ENCODE peak calls at places on chromosomes 2 and 18, in eight cellular contexts. One of them, this sample, is unnamed.

GRCh38 chr2:22215517-22215916 is 1091.7 kb downstream of the TDRD15 start:
- DNase-seq in left ventricle myocardium inferior: no peak
- DNase-seq in RWPE1: no peak
- DNase-seq in AG04449: no peak
- DNase-seq in SK-N-SH: no peak
- DNase-seq in neural crest cell: no peak
- DNase-seq in ascending aorta: no peak
- DNase-seq in progenitor cell of endocrine pancreas: no peak
- DNase-seq in this sample: no peak

GRCh38 chr2:108611021-108611420 is 76.8 kb downstream of the LIMS1 start:
- DNase-seq in SK-N-SH: no peak
- DNase-seq in left ventricle myocardium inferior: no peak
- DNase-seq in neural crest cell: no peak
- DNase-seq in progenitor cell of endocrine pancreas: no peak
- DNase-seq in AG04449: no peak
- DNase-seq in RWPE1: no peak
- DNase-seq in ascending aorta: no peak
- DNase-seq in this sample: no peak

GRCh38 chr2:236240228-236240990 is 23.8 kb downstream of the ASB18 start:
- DNase-seq in left ventricle myocardium inferior: peak; percentile 70
- DNase-seq in SK-N-SH: no peak
- DNase-seq in neural crest cell: no peak
- DNase-seq in RWPE1: no peak
- DNase-seq in ascending aorta: no peak
- DNase-seq in progenitor cell of endocrine pancreas: no peak
- DNase-seq in AG04449: no peak
- DNase-seq in this sample: no peak

GRCh38 chr2:28395334-28396061 is 2.8 kb downstream of the FOSL2 start:
- DNase-seq in RWPE1: peak; percentile 28
- DNase-seq in AG04449: no peak
- DNase-seq in left ventricle myocardium inferior: peak; percentile 46
- DNase-seq in progenitor cell of endocrine pancreas: no peak
- DNase-seq in neural crest cell: no peak
- DNase-seq in SK-N-SH: no peak
- DNase-seq in ascending aorta: peak; percentile 86
- DNase-seq in this sample: no peak

GRCh38 chr18:71808576-71808975 is 735.6 kb downstream of the CBLN2 start:
- DNase-seq in SK-N-SH: no peak
- DNase-seq in ascending aorta: no peak
- DNase-seq in neural crest cell: no peak
- DNase-seq in AG04449: no peak
- DNase-seq in progenitor cell of endocrine pancreas: no peak
- DNase-seq in RWPE1: no peak
- DNase-seq in left ventricle myocardium inferior: no peak
- DNase-seq in this sample: no peak

GRCh38 chr2:231017250-231017636 is 20.1 kb upstream of the C2orf72 start:
- DNase-seq in SK-N-SH: no peak
- DNase-seq in left ventricle myocardium inferior: no peak
- DNase-seq in neural crest cell: no peak
- DNase-seq in AG04449: no peak
- DNase-seq in progenitor cell of endocrine pancreas: no peak
- DNase-seq in ascending aorta: no peak
- DNase-seq in RWPE1: no peak
- DNase-seq in this sample: no peak

GRCh38 chr18:25275414-25276001 is 76.5 kb downstream of the ZNF521 start:
- DNase-seq in AG04449: no peak
- DNase-seq in progenitor cell of endocrine pancreas: no peak
- DNase-seq in left ventricle myocardium inferior: no peak
- DNase-seq in neural crest cell: no peak
- DNase-seq in RWPE1: no peak
- DNase-seq in SK-N-SH: no peak
- DNase-seq in ascending aorta: no peak
- DNase-seq in this sample: peak; percentile 50

GRCh38 chr2:46821600-46821999 is 94.0 kb downstream of the MCFD2 start:
- DNase-seq in ascending aorta: peak; percentile 53
- DNase-seq in SK-N-SH: no peak
- DNase-seq in AG04449: no peak
- DNase-seq in progenitor cell of endocrine pancreas: no peak
- DNase-seq in neural crest cell: no peak
- DNase-seq in RWPE1: no peak
- DNase-seq in left ventricle myocardium inferior: no peak
- DNase-seq in this sample: no peak

GRCh38 chr2:26721267-26722032 is 28.9 kb downstream of the KCNK3 start:
- DNase-seq in RWPE1: no peak
- DNase-seq in left ventricle myocardium inferior: no peak
- DNase-seq in neural crest cell: no peak
- DNase-seq in SK-N-SH: no peak
- DNase-seq in progenitor cell of endocrine pancreas: no peak
- DNase-seq in AG04449: no peak
- DNase-seq in ascending aorta: no peak
- DNase-seq in this sample: no peak

GRCh38 chr2:228303960-228304359 is 122.5 kb upstream of the SPHKAP start:
- DNase-seq in SK-N-SH: no peak
- DNase-seq in ascending aorta: no peak
- DNase-seq in left ventricle myocardium inferior: no peak
- DNase-seq in neural crest cell: no peak
- DNase-seq in AG04449: no peak
- DNase-seq in RWPE1: no peak
- DNase-seq in progenitor cell of endocrine pancreas: no peak
- DNase-seq in this sample: no peak

GRCh38 chr2:25168256-25169072 is at the start of gene POMC:
- DNase-seq in ascending aorta: no peak
- DNase-seq in left ventricle myocardium inferior: no peak
- DNase-seq in SK-N-SH: peak; percentile 82
- DNase-seq in AG04449: no peak
- DNase-seq in neural crest cell: peak; percentile 29
- DNase-seq in RWPE1: peak; percentile 7
- DNase-seq in progenitor cell of endocrine pancreas: peak; percentile 41
- DNase-seq in this sample: peak; percentile 66

GRCh38 chr2:44038277-44038676 is 42.5 kb upstream of the LRPPRC start:
- DNase-seq in left ventricle myocardium inferior: no peak
- DNase-seq in ascending aorta: no peak
- DNase-seq in neural crest cell: no peak
- DNase-seq in progenitor cell of endocrine pancreas: no peak
- DNase-seq in SK-N-SH: no peak
- DNase-seq in RWPE1: no peak
- DNase-seq in AG04449: no peak
- DNase-seq in this sample: no peak

GRCh38 chr2:71831208-71831577 is 316.5 kb downstream of the CYP26B1 start:
- DNase-seq in left ventricle myocardium inferior: peak; percentile 61
- DNase-seq in RWPE1: no peak
- DNase-seq in AG04449: peak; percentile 90
- DNase-seq in neural crest cell: no peak
- DNase-seq in progenitor cell of endocrine pancreas: no peak
- DNase-seq in ascending aorta: peak; percentile 92
- DNase-seq in SK-N-SH: no peak
- DNase-seq in this sample: no peak

GRCh38 chr2:6922201-6922656 is 5.0 kb downstream of the RNF144A start:
- DNase-seq in RWPE1: peak; percentile 42
- DNase-seq in ascending aorta: no peak
- DNase-seq in neural crest cell: no peak
- DNase-seq in SK-N-SH: peak; percentile 47
- DNase-seq in progenitor cell of endocrine pancreas: no peak
- DNase-seq in left ventricle myocardium inferior: no peak
- DNase-seq in AG04449: no peak
- DNase-seq in this sample: no peak

DNA sequence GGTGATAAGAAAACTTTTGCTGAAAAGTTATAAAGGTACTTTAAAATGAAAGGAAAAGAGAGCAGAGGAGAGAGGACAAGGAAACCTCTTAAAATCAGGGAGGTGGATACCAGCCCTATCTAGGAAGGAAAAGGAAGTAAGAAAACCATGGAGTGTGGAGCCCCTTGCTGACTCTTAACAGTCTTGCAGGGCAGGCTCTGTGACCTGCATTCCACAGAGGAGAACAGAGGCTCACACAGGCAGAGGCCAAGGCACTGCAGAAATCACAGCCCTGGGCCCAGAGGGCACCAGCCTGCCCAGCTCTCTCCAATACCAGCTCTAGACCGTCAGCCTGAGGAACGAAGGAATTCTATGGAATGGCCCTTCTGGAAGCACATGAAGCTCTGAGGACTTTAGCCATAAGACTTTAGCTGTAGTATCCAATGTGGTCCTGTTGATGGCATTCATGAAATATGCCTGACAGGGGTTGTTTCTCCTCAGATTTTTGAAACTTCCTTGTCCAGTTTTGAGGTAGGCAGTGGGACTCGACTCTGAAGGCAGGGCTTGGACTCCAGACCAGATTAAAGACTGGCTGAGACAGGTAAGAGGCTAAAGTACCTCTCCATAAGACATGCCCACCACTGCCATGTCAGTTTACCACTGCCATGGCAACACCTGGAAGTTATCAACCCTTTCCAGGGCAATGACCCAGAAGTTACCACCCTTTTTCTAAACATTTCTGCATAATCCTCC is 216.3 kb downstream of the ANAPC1 start:
- DNase-seq in SK-N-SH: no peak
- DNase-seq in AG04449: no peak
- DNase-seq in left ventricle myocardium inferior: no peak
- DNase-seq in RWPE1: peak; percentile 45
- DNase-seq in neural crest cell: no peak
- DNase-seq in progenitor cell of endocrine pancreas: no peak
- DNase-seq in ascending aorta: peak; percentile 69
- DNase-seq in this sample: no peak
- TF ChIP-seq CTCF in SK-N-SH: peak; percentile 64
- TF ChIP-seq CTCF in AG04449: peak; percentile 72
- TF ChIP-seq CTCF in left ventricle myocardium inferior: peak; percentile 71
- TF ChIP-seq CTCF in RWPE1: no peak
- TF ChIP-seq CTCF in neural crest cell: no peak
- TF ChIP-seq CTCF in progenitor cell of endocrine pancreas: no peak
- TF ChIP-seq CTCF in ascending aorta: peak; percentile 62
- TF ChIP-seq CTCF in this sample: no peak

GRCh38 chr2:11131166-11131920 is 23.9 kb upstream of the SLC66A3 start:
- DNase-seq in ascending aorta: no peak
- DNase-seq in progenitor cell of endocrine pancreas: no peak
- DNase-seq in left ventricle myocardium inferior: no peak
- DNase-seq in RWPE1: no peak
- DNase-seq in AG04449: no peak
- DNase-seq in neural crest cell: no peak
- DNase-seq in SK-N-SH: no peak
- DNase-seq in this sample: no peak

GRCh38 chr2:11128258-11128951 is 26.9 kb upstream of the SLC66A3 start:
- DNase-seq in neural crest cell: no peak
- DNase-seq in RWPE1: no peak
- DNase-seq in AG04449: peak; percentile 10
- DNase-seq in progenitor cell of endocrine pancreas: no peak
- DNase-seq in left ventricle myocardium inferior: no peak
- DNase-seq in SK-N-SH: no peak
- DNase-seq in ascending aorta: no peak
- DNase-seq in this sample: no peak

GRCh38 chr2:11132036-11132671 is 23.1 kb upstream of the SLC66A3 start:
- DNase-seq in ascending aorta: no peak
- DNase-seq in RWPE1: no peak
- DNase-seq in progenitor cell of endocrine pancreas: no peak
- DNase-seq in left ventricle myocardium inferior: no peak
- DNase-seq in neural crest cell: no peak
- DNase-seq in AG04449: no peak
- DNase-seq in SK-N-SH: no peak
- DNase-seq in this sample: no peak

GRCh38 chr2:11127791-11128190 is 27.5 kb upstream of the SLC66A3 start:
- DNase-seq in progenitor cell of endocrine pancreas: no peak
- DNase-seq in ascending aorta: no peak
- DNase-seq in RWPE1: no peak
- DNase-seq in SK-N-SH: no peak
- DNase-seq in left ventricle myocardium inferior: no peak
- DNase-seq in neural crest cell: no peak
- DNase-seq in AG04449: no peak
- DNase-seq in this sample: no peak

DNA sequence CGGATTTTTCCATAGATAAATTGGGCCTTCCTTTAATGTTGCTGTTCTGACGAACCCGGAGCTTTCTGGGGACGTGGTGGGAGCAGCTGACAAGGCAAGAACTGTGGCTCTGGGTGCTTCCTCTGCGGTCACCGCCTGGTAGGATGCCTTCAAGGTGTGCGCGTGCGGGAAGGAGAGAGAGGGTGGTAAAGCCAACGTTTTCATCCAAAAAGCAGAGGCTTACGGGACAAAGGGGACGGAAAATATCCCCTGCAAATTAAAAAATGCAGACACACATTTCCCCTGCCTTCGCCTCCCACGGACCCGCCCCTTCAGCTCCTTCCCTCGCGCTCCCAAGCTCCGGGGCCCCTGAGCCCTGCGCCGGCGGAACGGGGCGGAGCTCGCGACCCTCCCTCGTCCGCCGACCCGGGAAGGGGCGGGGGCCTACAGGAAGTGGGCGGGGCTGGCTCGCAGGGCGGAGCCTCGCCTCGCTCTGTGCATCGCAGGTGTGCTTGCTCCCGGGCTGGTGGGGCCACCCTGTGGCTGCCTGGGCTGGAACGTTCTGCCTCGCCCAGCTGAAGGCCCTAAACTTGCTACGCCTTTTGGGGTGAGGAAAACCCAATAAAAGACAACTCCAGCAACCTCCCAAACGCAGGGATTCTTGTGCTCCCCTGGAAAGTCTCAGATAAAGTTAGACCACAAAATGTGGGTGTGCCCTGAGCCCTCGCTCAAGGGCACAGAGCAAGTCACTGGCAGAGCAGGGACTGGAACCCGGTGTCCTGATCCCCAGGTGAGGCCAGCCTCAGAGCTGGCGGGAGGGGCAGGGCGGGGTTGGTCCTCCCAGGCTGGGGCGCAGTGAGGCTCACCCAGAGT is 25.4 kb upstream of the SLC66A3 start:
- DNase-seq in RWPE1: peak; percentile 57
- DNase-seq in ascending aorta: no peak
- DNase-seq in left ventricle myocardium inferior: peak; percentile 41
- DNase-seq in SK-N-SH: peak; percentile 96
- DNase-seq in progenitor cell of endocrine pancreas: peak; percentile 90
- DNase-seq in AG04449: no peak
- DNase-seq in neural crest cell: peak; percentile 79
- DNase-seq in this sample: peak; percentile 94
- TF ChIP-seq CTCF in RWPE1: peak; percentile 44
- TF ChIP-seq CTCF in ascending aorta: no peak
- TF ChIP-seq CTCF in left ventricle myocardium inferior: peak; percentile 39
- TF ChIP-seq CTCF in SK-N-SH: no peak
- TF ChIP-seq CTCF in progenitor cell of endocrine pancreas: peak; percentile 55
- TF ChIP-seq CTCF in AG04449: no peak
- TF ChIP-seq CTCF in neural crest cell: peak; percentile 67
- TF ChIP-seq CTCF in this sample: peak; percentile 25

GRCh38 chr2:2715036-2715818 is 384.2 kb upstream of the MYT1L start:
- DNase-seq in AG04449: no peak
- DNase-seq in neural crest cell: no peak
- DNase-seq in left ventricle myocardium inferior: no peak
- DNase-seq in ascending aorta: no peak
- DNase-seq in SK-N-SH: no peak
- DNase-seq in RWPE1: no peak
- DNase-seq in progenitor cell of endocrine pancreas: no peak
- DNase-seq in this sample: no peak
- TF ChIP-seq CTCF in AG04449: no peak
- TF ChIP-seq CTCF in neural crest cell: no peak
- TF ChIP-seq CTCF in left ventricle myocardium inferior: no peak
- TF ChIP-seq CTCF in ascending aorta: no peak
- TF ChIP-seq CTCF in SK-N-SH: no peak
- TF ChIP-seq CTCF in RWPE1: no peak
- TF ChIP-seq CTCF in progenitor cell of endocrine pancreas: no peak
- TF ChIP-seq CTCF in this sample: no peak

DNA sequence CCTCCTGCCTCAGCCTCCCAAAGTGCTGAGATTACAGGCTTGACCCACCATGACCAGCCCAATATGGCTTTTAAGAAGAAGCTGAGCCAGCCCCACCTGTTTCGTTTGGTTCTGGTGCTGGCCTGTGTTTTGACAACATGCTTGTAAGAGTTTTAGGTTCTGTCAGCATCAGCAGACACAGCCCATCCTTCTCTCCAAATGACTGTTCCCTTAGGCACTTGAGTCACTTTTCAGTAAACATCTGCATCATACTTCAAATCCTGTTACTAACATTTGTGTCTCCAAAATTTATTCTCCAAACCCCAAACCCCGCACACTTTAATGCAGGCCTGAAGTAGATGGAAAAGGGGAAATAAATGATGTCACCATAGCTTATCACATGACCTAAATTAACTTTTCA is 1118.5 kb downstream of the TSN start:
- DNase-seq in left ventricle myocardium inferior: no peak
- DNase-seq in SK-N-SH: no peak
- DNase-seq in neural crest cell: no peak
- DNase-seq in progenitor cell of endocrine pancreas: no peak
- DNase-seq in RWPE1: no peak
- DNase-seq in AG04449: no peak
- DNase-seq in ascending aorta: no peak
- DNase-seq in this sample: no peak
- TF ChIP-seq CTCF in left ventricle myocardium inferior: no peak
- TF ChIP-seq CTCF in SK-N-SH: no peak
- TF ChIP-seq CTCF in neural crest cell: no peak
- TF ChIP-seq CTCF in progenitor cell of endocrine pancreas: no peak
- TF ChIP-seq CTCF in RWPE1: no peak
- TF ChIP-seq CTCF in AG04449: no peak
- TF ChIP-seq CTCF in ascending aorta: no peak
- TF ChIP-seq CTCF in this sample: no peak